ENCODE peak calls at places on chromosomes 2 and 18, in six cellular contexts. E is Caco-2, F is cardiac muscle cell, R is fibroblast of mammary gland, A is cardiac fibroblast, B is AG04450. N is an unnamed sample.

GRCh38 chr18:75492897-75493296 is 65.4 kb upstream of the SMIM21 start:
- DNase-seq in E (no peak), F (no peak), R (no peak), A (no peak), B (no peak), N (no peak)

GRCh38 chr2:85999131-85999831 is 106.4 kb downstream of the POLR1A start:
- DNase-seq in E (no peak), F (no peak), R (no peak), A (peak; percentile 46), B (no peak), N (no peak)

GRCh38 chr18:75854174-75854573 is 426.7 kb upstream of the SMIM21 start:
- DNase-seq in E (peak; percentile 3), F (no peak), R (no peak), A (no peak), B (no peak), N (no peak)

GRCh38 chr18:79964330-79965118 is at the start of gene HSBP1L1:
- DNase-seq in E (peak; percentile 85), F (peak; percentile 88), R (peak; percentile 28), A (peak; percentile 27), B (no peak), N (peak; percentile 76)

GRCh38 chr2:30756051-30756719 is 51.1 kb downstream of the CAPN13 start:
- DNase-seq in E (peak; percentile 34), F (no peak), R (no peak), A (no peak), B (no peak), N (no peak)

GRCh38 chr2:9232166-9232479 is 25.5 kb downstream of the ASAP2 start:
- DNase-seq in E (no peak), F (no peak), R (no peak), A (no peak), B (no peak), N (no peak)

GRCh38 chr2:158507679-158508078 is 50.9 kb downstream of the PKP4 start:
- DNase-seq in E (no peak), F (no peak), R (no peak), A (no peak), B (no peak), N (no peak)

GRCh38 chr18:23191952-23192662 is 56.8 kb downstream of the CABLES1 start:
- DNase-seq in E (no peak), F (no peak), R (peak; percentile 70), A (peak; percentile 72), B (peak; percentile 72), N (no peak)

GRCh38 chr2:191009541-191010374 is 4.2 kb downstream of the STAT1 start:
- DNase-seq in E (no peak), F (no peak), R (peak; percentile 65), A (peak; percentile 45), B (no peak), N (no peak)

GRCh38 chr2:200159829-200160781 is 146.4 kb upstream of the SPATS2L start:
- DNase-seq in E (no peak), F (no peak), R (peak; percentile 69), A (peak; percentile 55), B (no peak), N (no peak)

GRCh38 chr2:9310390-9310789 is 103.8 kb downstream of the ASAP2 start:
- DNase-seq in E (peak; percentile 41), F (no peak), R (peak; percentile 94), A (peak; percentile 95), B (no peak), N (no peak)

GRCh38 chr2:43188561-43189386 is 37.6 kb downstream of the ZFP36L2 start:
- DNase-seq in E (no peak), F (no peak), R (no peak), A (no peak), B (no peak), N (no peak)

GRCh38 chr18:48932822-48933510 is 17.8 kb downstream of the SMAD7 start:
- DNase-seq in E (no peak), F (no peak), R (no peak), A (peak; percentile 33), B (no peak), N (no peak)

GRCh38 chr2:181682026-181682789 is 1.9 kb upstream of the NEUROD1 start:
- DNase-seq in E (no peak), F (no peak), R (no peak), A (no peak), B (no peak), N (no peak)

GRCh38 chr18:35732652-35733051 is 151.1 kb downstream of the GALNT1 start:
- DNase-seq in E (no peak), F (no peak), R (peak; percentile 77), A (peak; percentile 45), B (peak; percentile 6), N (no peak)

GRCh38 chr2:9165625-9166024 is 41.0 kb upstream of the ASAP2 start:
- DNase-seq in E (no peak), F (no peak), R (peak; percentile 53), A (peak; percentile 57), B (no peak), N (no peak)

GRCh38 chr2:138213624-138214023 is 249.4 kb downstream of the HNMT start:
- DNase-seq in E (no peak), F (no peak), R (no peak), A (no peak), B (no peak), N (no peak)

GRCh38 chr2:121080013-121080772 is 204.8 kb downstream of the TFCP2L1 start:
- DNase-seq in E (peak; percentile 81), F (peak; percentile 79), R (peak; percentile 49), A (peak; percentile 64), B (peak; percentile 20), N (peak; percentile 73)

GRCh38 chr2:72081450-72081849 is 66.2 kb downstream of the CYP26B1 start:
- DNase-seq in E (no peak), F (no peak), R (no peak), A (peak; percentile 48), B (no peak), N (no peak)

GRCh38 chr2:158024288-158024898 is 77.3 kb upstream of the UPP2 start:
- DNase-seq in E (peak; percentile 61), F (peak; percentile 65), R (peak; percentile 56), A (peak; percentile 56), B (no peak), N (peak; percentile 20)

GRCh38 chr2:101883860-101884259 is 107.9 kb upstream of the IL1R2 start:
- DNase-seq in E (peak; percentile 62), F (peak; percentile 31), R (peak; percentile 77), A (peak; percentile 83), B (peak; percentile 10), N (no peak)

GRCh38 chr2:230714122-230714453 is 1.4 kb downstream of the CAB39 start:
- DNase-seq in E (no peak), F (peak; percentile 29), R (peak; percentile 81), A (peak; percentile 87), B (no peak), N (no peak)

GRCh38 chr2:85112906-85113625 is 20.1 kb upstream of the TCF7L1 start:
- DNase-seq in E (no peak), F (no peak), R (peak; percentile 48), A (peak; percentile 25), B (no peak), N (no peak)

GRCh38 chr2:203718087-203718486 is 11.6 kb downstream of the CD28 start:
- DNase-seq in E (no peak), F (peak; percentile 28), R (no peak), A (peak; percentile 27), B (no peak), N (no peak)

GRCh38 chr2:220277445-220277960 is 650.1 kb downstream of the SLC4A3 start:
- DNase-seq in E (no peak), F (no peak), R (peak; percentile 92), A (peak; percentile 74), B (peak; percentile 68), N (no peak)

GRCh38 chr2:10079192-10079930 is 850 bp downstream of the CYS1 start:
- DNase-seq in E (peak; percentile 47), F (peak; percentile 59), R (peak; percentile 67), A (peak; percentile 72), B (no peak), N (peak; percentile 31)

GRCh38 chr2:228841877-228842276 is 429.2 kb downstream of the PID1 start:
- DNase-seq in E (no peak), F (no peak), R (peak; percentile 23), A (peak; percentile 34), B (no peak), N (no peak)

DNA sequence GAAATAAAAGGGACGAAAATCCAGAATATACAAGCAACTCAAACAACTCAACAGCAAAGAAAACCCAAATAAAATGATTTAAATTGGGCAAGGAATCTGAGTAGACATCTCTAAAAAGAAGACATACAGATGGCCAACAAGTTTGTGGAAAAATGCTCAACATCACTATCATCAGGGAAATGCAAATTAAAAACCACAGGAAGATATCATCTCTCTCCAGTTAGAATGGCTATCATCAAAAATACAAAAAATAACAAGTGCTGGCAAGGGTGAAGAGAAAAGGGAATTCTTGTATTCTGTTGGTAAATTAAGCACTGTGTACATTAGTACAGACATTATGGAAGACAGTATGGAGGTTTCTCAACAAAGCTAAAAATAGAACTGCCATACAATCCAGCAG is 80.0 kb downstream of the RAB31 start:
- DNase-seq in E (no peak), F (no peak), R (no peak), A (no peak), B (no peak), N (no peak)
- TF ChIP-seq CTCF in E (no peak), F (no peak), R (no peak), A (no peak), B (no peak), N (no peak)

GRCh38 chr2:241257419-241258032 is 57.9 kb downstream of the HDLBP start:
- DNase-seq in E (no peak), F (no peak), R (no peak), A (no peak), B (no peak), N (no peak)
- TF ChIP-seq CTCF in E (no peak), F (peak; percentile 19), R (peak; percentile 21), A (no peak), B (peak; percentile 32), N (no peak)

GRCh38 chr2:232328038-232328435 is 50.5 kb upstream of the ALPP start:
- DNase-seq in E (no peak), F (no peak), R (no peak), A (no peak), B (no peak), N (no peak)
- TF ChIP-seq CTCF in E (no peak), F (no peak), R (no peak), A (no peak), B (no peak), N (no peak)

GRCh38 chr2:197356136-197356535 is 45.6 kb upstream of the ANKRD44 start:
- DNase-seq in E (no peak), F (no peak), R (no peak), A (peak; percentile 25), B (no peak), N (no peak)

GRCh38 chr2:197357986-197358385 is 47.4 kb upstream of the ANKRD44 start:
- DNase-seq in E (no peak), F (no peak), R (no peak), A (no peak), B (no peak), N (no peak)

GRCh38 chr2:197358927-197359326 is 48.3 kb upstream of the ANKRD44 start:
- DNase-seq in E (no peak), F (no peak), R (peak; percentile 36), A (peak; percentile 17), B (no peak), N (no peak)

GRCh38 chr2:197360744-197361156 is 50.2 kb upstream of the ANKRD44 start:
- DNase-seq in E (no peak), F (no peak), R (peak; percentile 91), A (peak; percentile 50), B (peak; percentile 44), N (no peak)

DNA sequence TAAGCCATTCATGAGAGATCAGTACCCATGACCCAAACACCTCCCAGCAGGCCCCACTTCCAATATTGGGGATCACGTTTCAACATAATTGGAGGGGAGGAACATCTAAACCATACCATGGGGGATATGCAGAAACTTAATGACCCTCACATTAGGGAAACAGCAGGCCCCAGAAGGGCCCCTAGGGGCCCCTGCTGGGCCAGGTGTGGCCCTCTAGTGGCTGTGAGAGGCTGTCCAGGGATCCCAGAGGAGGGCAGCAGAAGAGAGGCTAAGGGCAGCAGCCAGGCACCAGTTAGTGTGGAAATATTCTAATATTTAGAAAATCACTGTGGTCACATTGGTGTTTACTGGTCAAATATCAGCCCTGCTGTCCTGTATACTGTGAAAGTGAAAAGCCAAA is 49.3 kb upstream of the ANKRD44 start:
- DNase-seq in E (no peak), F (no peak), R (no peak), A (no peak), B (no peak), N (no peak)
- TF ChIP-seq CTCF in E (no peak), F (no peak), R (peak; percentile 4), A (peak; percentile 12), B (no peak), N (peak; percentile 19)